ENCODE peak calls at places on chromosomes 13 and 19, in nine cellular contexts. U, I, A, B, S, Y, F, T and Q are unnamed samples.

GRCh38 chr19:10852098-10852800 is 4.0 kb downstream of the C19orf38 start:
- DNase-seq in U (peak), I (no peak), A (no peak), B (peak), S (no peak), Y (no peak), F (peak), T (no peak), Q (peak)

GRCh38 chr13:48161530-48162179 is 66.8 kb upstream of the MED4 start:
- DNase-seq in U (no peak), I (no peak), A (peak), B (no peak), S (peak), Y (no peak), F (no peak), T (no peak), Q (no peak)

GRCh38 chr19:3612330-3612729 is 5.7 kb upstream of the TBXA2R start:
- DNase-seq in U (no peak), I (no peak), A (no peak), B (no peak), S (no peak), Y (no peak), F (no peak), T (no peak), Q (no peak)

GRCh38 chr19:41871573-41872383 is 5.3 kb upstream of the CD79A start:
- DNase-seq in U (no peak), I (no peak), A (no peak), B (no peak), S (no peak), Y (no peak), F (no peak), T (peak), Q (no peak)

GRCh38 chr19:1503089-1503924 is 9.5 kb downstream of the ADAMTSL5 start:
- DNase-seq in U (peak), I (no peak), A (no peak), B (no peak), S (peak), Y (peak), F (peak), T (peak), Q (peak)

GRCh38 chr19:40381321-40381720 is 8.7 kb downstream of the HIPK4 start:
- DNase-seq in U (no peak), I (no peak), A (no peak), B (no peak), S (no peak), Y (no peak), F (no peak), T (no peak), Q (no peak)

GRCh38 chr13:24680258-24680920 is at the start of gene ATP12A:
- DNase-seq in U (no peak), I (no peak), A (no peak), B (no peak), S (no peak), Y (peak), F (no peak), T (peak), Q (no peak)

GRCh38 chr19:47778954-47779351 is 450 bp downstream of the SELENOW start:
- DNase-seq in U (peak), I (no peak), A (peak), B (peak), S (no peak), Y (peak), F (peak), T (no peak), Q (peak)

GRCh38 chr13:71320452-71320851 is 546.6 kb downstream of the DACH1 start:
- DNase-seq in U (no peak), I (no peak), A (no peak), B (peak), S (no peak), Y (peak), F (peak), T (peak), Q (peak)

GRCh38 chr19:44819246-44819832 is 10.4 kb downstream of the BCAM start:
- DNase-seq in U (no peak), I (no peak), A (no peak), B (no peak), S (no peak), Y (no peak), F (no peak), T (no peak), Q (no peak)

GRCh38 chr19:3367572-3368440 is 1.4 kb downstream of the NFIC start:
- DNase-seq in U (no peak), I (no peak), A (no peak), B (no peak), S (no peak), Y (no peak), F (peak), T (peak), Q (no peak)

GRCh38 chr13:98775844-98776598 is 23.5 kb upstream of the SLC15A1 start:
- DNase-seq in U (no peak), I (no peak), A (no peak), B (peak), S (no peak), Y (peak), F (peak), T (no peak), Q (peak)

GRCh38 chr19:18486746-18487145 is 35.1 kb downstream of the ELL start:
- DNase-seq in U (no peak), I (no peak), A (no peak), B (no peak), S (no peak), Y (no peak), F (no peak), T (no peak), Q (no peak)

GRCh38 chr19:18489627-18490184 is 32.2 kb downstream of the ELL start:
- DNase-seq in U (no peak), I (no peak), A (no peak), B (no peak), S (no peak), Y (no peak), F (no peak), T (no peak), Q (no peak)

GRCh38 chr19:18488838-18489626 is 32.8 kb downstream of the ELL start:
- DNase-seq in U (no peak), I (no peak), A (no peak), B (no peak), S (peak), Y (peak), F (no peak), T (no peak), Q (peak)

GRCh38 chr19:18487576-18488402 is 34.1 kb downstream of the ELL start:
- DNase-seq in U (no peak), I (peak), A (no peak), B (no peak), S (no peak), Y (no peak), F (no peak), T (no peak), Q (no peak)

GRCh38 chr19:18488403-18488723 is 33.5 kb downstream of the ELL start:
- DNase-seq in U (peak), I (no peak), A (no peak), B (no peak), S (no peak), Y (peak), F (no peak), T (no peak), Q (no peak)
- TF ChIP-seq CTCF in U (peak), I (peak), A (no peak), B (peak), S (no peak), Y (no peak), F (peak), T (no peak), Q (peak)

GRCh38 chr19:7963566-7963965 is 20.1 kb upstream of the TIMM44 start:
- DNase-seq in U (no peak), I (no peak), A (no peak), B (no peak), S (no peak), Y (no peak), F (no peak), T (no peak), Q (no peak)
- TF ChIP-seq CTCF in U (no peak), I (no peak), A (no peak), B (no peak), S (no peak), Y (no peak), F (no peak), T (no peak), Q (no peak)

GRCh38 chr19:16325671-16326400 is 1.2 kb downstream of the KLF2 start:
- DNase-seq in U (peak), I (no peak), A (no peak), B (no peak), S (peak), Y (peak), F (no peak), T (peak), Q (no peak)

GRCh38 chr19:16326401-16327130 is 1.9 kb downstream of the KLF2 start:
- DNase-seq in U (peak), I (no peak), A (no peak), B (no peak), S (no peak), Y (no peak), F (no peak), T (peak), Q (no peak)

GRCh38 chr19:16324064-16324383 is 602 bp upstream of the KLF2 start:
- DNase-seq in U (no peak), I (no peak), A (no peak), B (no peak), S (no peak), Y (no peak), F (no peak), T (no peak), Q (no peak)

GRCh38 chr19:16324384-16325160 is at the start of gene KLF2:
- DNase-seq in U (peak), I (peak), A (peak), B (peak), S (peak), Y (peak), F (peak), T (peak), Q (peak)

DNA sequence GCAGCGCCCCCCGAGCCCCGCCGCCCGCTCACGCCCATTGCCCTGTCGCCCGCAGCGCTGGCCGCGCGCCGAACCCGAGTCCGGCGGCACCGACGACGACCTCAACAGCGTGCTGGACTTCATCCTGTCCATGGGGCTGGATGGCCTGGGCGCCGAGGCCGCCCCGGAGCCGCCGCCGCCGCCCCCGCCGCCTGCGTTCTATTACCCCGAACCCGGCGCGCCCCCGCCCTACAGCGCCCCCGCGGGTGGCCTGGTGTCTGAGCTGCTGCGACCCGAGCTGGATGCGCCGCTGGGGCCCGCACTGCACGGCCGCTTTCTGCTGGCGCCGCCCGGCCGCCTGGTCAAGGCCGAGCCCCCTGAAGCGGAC is 518 bp downstream of the KLF2 start:
- DNase-seq in U (no peak), I (no peak), A (no peak), B (no peak), S (peak), Y (peak), F (no peak), T (peak), Q (no peak)
- TF ChIP-seq CTCF in U (no peak), I (no peak), A (no peak), B (no peak), S (no peak), Y (peak), F (no peak), T (peak), Q (peak)

GRCh38 chr19:5903502-5904301 is at the start of gene NDUFA11:
- DNase-seq in U (no peak), I (peak), A (peak), B (peak), S (peak), Y (peak), F (no peak), T (peak), Q (peak)
- TF ChIP-seq CTCF in U (no peak), I (no peak), A (no peak), B (no peak), S (no peak), Y (no peak), F (no peak), T (no peak), Q (no peak)

GRCh38 chr13:51764184-51765141 is 39.5 kb downstream of the DHRS12 start:
- DNase-seq in U (peak), I (peak), A (peak), B (peak), S (peak), Y (peak), F (peak), T (peak), Q (peak)
- TF ChIP-seq CTCF in U (no peak), I (no peak), A (no peak), B (no peak), S (no peak), Y (no peak), F (peak), T (no peak), Q (no peak)

DNA sequence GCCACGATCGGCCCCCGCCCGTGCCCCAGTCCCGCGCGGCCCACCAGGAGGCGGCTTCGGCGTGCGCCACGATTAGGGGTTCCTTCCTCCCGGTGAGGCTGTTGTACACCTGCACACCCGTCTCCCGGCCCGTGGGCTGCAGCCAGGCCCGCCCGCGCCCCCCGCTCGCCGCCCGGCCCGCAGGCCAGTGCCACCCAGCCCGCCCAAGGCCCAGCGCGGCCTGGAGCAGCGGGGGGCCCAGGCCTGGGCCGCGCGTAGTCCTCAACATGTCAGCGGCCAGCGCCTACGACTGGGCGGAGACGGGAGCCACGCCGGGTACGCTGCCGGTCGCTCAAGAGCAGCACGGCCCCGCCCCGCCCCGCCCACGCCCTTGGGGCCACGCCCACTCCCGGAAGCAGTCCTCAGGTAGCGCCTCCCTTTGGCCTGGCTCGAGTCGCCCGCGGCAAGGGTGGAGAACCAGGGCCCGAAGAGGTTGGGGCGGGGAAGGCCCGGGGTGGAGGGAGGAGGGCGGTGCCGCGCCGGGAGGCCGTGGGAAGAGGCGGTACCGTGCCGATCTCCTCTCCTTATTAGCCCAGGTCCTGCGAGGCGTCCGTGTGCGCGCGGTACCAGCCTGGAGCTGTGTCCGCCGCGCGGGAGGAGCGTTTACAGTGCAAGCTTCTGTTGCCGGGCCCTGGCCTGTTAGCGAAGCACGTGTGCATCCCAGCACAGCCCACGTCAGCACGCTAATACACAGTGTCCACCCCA is at the start of gene CARS2:
- DNase-seq in U (peak), I (peak), A (peak), B (peak), S (peak), Y (peak), F (peak), T (peak), Q (peak)
- TF ChIP-seq CTCF in U (peak), I (no peak), A (no peak), B (no peak), S (no peak), Y (no peak), F (no peak), T (no peak), Q (peak)

GRCh38 chr13:27556109-27556508 is 64.2 kb downstream of the LNX2 start:
- DNase-seq in U (peak), I (no peak), A (no peak), B (peak), S (no peak), Y (peak), F (peak), T (no peak), Q (no peak)
- TF ChIP-seq CTCF in U (peak), I (no peak), A (no peak), B (peak), S (peak), Y (no peak), F (peak), T (no peak), Q (no peak)

GRCh38 chr13:100594731-100595130 is 6.1 kb upstream of the GGACT start:
- DNase-seq in U (no peak), I (no peak), A (no peak), B (no peak), S (no peak), Y (peak), F (no peak), T (no peak), Q (no peak)
- TF ChIP-seq CTCF in U (peak), I (no peak), A (no peak), B (peak), S (no peak), Y (no peak), F (no peak), T (peak), Q (peak)

GRCh38 chr13:88887045-88887662 is 1216.0 kb downstream of the SLITRK5 start:
- DNase-seq in U (no peak), I (no peak), A (no peak), B (no peak), S (no peak), Y (no peak), F (no peak), T (peak), Q (no peak)
- TF ChIP-seq CTCF in U (no peak), I (no peak), A (no peak), B (no peak), S (no peak), Y (no peak), F (no peak), T (peak), Q (no peak)